ENCODE peak calls at places on chromosomes 12 and 14, in six cellular contexts. K, X, Q, N, Y and M are unnamed samples.

GRCh38 chr12:11753826-11754225 is 104.4 kb downstream of the ETV6 start:
- DNase-seq in K (no peak), X (no peak), Q (no peak), N (no peak), Y (no peak), M (no peak)

GRCh38 chr14:29927596-29928341 is at the start of gene PRKD1:
- DNase-seq in K (no peak), X (peak), Q (peak), N (peak), Y (peak), M (peak)

GRCh38 chr14:61475316-61475715 is 153.9 kb downstream of the PRKCH start:
- DNase-seq in K (no peak), X (peak), Q (peak), N (peak), Y (no peak), M (peak)

GRCh38 chr12:127926004-127926403 is 341.0 kb upstream of the TMEM132C start:
- DNase-seq in K (peak), X (no peak), Q (peak), N (peak), Y (no peak), M (peak)

GRCh38 chr12:53123578-53124351 is 20.5 kb downstream of the SOAT2 start:
- DNase-seq in K (peak), X (no peak), Q (peak), N (peak), Y (no peak), M (peak)

GRCh38 chr12:45336331-45336730 is 120.4 kb downstream of the ANO6 start:
- DNase-seq in K (no peak), X (peak), Q (peak), N (peak), Y (no peak), M (peak)

GRCh38 chr14:72780771-72781170 is 113.1 kb downstream of the DPF3 start:
- DNase-seq in K (peak), X (peak), Q (peak), N (peak), Y (no peak), M (peak)

GRCh38 chr12:117506333-117506732 is 144.9 kb upstream of the NOS1 start:
- DNase-seq in K (no peak), X (no peak), Q (no peak), N (no peak), Y (no peak), M (no peak)

GRCh38 chr12:46450279-46450748 is 77.7 kb upstream of the SLC38A2 start:
- DNase-seq in K (no peak), X (peak), Q (peak), N (no peak), Y (peak), M (no peak)

GRCh38 chr12:148676-149416 is 65.1 kb downstream of the SLC6A12 start:
- DNase-seq in K (no peak), X (no peak), Q (no peak), N (no peak), Y (no peak), M (no peak)

GRCh38 chr14:77239412-77239811 is 31.6 kb downstream of the NGB start:
- DNase-seq in K (no peak), X (no peak), Q (no peak), N (no peak), Y (no peak), M (no peak)

GRCh38 chr14:50045039-50045711 is 71.2 kb downstream of the VCPKMT start:
- DNase-seq in K (peak), X (peak), Q (peak), N (peak), Y (peak), M (peak)

GRCh38 chr12:42372154-42372791 is 46.3 kb downstream of the PPHLN1 start:
- DNase-seq in K (no peak), X (peak), Q (peak), N (peak), Y (no peak), M (peak)

GRCh38 chr14:65618996-65619395 is 206.5 kb downstream of the FUT8 start:
- DNase-seq in K (no peak), X (no peak), Q (no peak), N (no peak), Y (no peak), M (no peak)

GRCh38 chr14:65627315-65627714 is 214.8 kb downstream of the FUT8 start:
- DNase-seq in K (no peak), X (no peak), Q (no peak), N (no peak), Y (no peak), M (no peak)

GRCh38 chr14:65623759-65624158 is 211.2 kb downstream of the FUT8 start:
- DNase-seq in K (no peak), X (no peak), Q (no peak), N (no peak), Y (no peak), M (no peak)

GRCh38 chr14:65620195-65620594 is 207.7 kb downstream of the FUT8 start:
- DNase-seq in K (no peak), X (no peak), Q (peak), N (no peak), Y (no peak), M (peak)

GRCh38 chr14:65622703-65623102 is 210.2 kb downstream of the FUT8 start:
- DNase-seq in K (no peak), X (no peak), Q (no peak), N (no peak), Y (no peak), M (no peak)
- TF ChIP-seq CTCF in K (no peak), X (no peak), Q (no peak), N (no peak), Y (no peak), M (no peak)

DNA sequence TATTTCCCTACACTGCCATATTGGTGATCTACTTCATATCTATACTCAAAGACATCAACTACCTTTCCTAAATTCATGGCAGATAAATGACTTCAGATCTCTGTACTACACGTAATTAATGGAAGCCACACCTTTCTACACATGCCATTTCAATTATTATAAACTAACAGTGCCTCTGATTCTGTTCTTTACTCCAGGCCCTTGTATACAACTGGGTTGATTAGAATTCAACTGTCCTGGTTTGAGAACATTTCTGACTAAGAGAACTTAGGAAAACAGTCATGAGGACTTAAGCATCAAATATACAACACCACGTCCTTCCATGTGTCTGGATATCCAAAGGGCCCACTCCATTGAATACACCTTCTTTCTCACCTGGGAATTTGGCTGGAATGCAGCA is 1.8 kb downstream of the ACIN1 start:
- DNase-seq in K (no peak), X (no peak), Q (no peak), N (no peak), Y (no peak), M (no peak)
- H3K4me3 ChIP-seq in K (peak), X (no peak), Q (peak), N (peak), Y (no peak), M (peak)

DNA sequence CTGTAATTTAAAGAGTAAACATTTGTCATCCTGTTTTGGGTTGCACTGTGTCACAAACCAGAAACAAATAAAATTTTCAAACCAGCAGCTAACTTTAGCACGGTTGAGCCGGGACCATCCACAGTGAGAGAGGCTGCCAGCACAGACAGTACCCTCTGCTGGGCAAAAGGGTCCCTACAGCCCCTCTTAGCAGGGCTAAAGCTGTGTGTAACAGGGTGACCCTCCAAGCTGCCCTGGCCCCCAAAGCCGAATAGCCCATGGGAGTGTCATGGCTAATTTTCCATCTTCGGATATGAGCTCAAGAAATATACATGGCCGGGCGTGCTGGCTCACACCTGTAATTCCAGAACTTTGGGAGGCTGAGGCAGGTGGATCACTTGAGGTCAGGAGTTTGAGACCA is 157.1 kb upstream of the GRIN2B start:
- DNase-seq in K (no peak), X (no peak), Q (no peak), N (no peak), Y (no peak), M (no peak)
- TF ChIP-seq CTCF in K (no peak), X (no peak), Q (no peak), N (no peak), Y (no peak), M (no peak)

DNA sequence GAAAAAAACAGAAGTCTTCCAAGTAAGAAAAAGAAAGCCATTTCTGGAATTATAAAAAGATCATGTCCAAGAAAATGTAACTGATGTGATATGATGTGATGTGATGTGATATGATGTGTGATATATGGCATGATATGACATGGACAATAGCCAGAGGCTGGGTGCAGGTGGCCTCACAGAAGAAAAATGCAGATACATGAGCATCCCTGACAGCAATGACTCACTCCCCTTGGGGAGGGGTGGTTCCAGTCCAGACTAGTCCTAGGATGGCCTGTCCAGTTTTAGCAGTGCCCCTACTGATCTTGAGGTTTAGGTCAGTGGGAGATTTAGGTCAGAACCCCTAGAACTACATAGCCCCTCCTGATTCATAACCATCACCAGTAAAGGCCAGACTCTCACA is 3.5 kb upstream of the RHOJ start:
- DNase-seq in K (no peak), X (no peak), Q (no peak), N (no peak), Y (no peak), M (peak)
- H3K4me3 ChIP-seq in K (no peak), X (no peak), Q (no peak), N (no peak), Y (no peak), M (no peak)